ENCODE peak calls at places on chromosomes 13 and 19, in seven cellular contexts. M is H9, H is IMR-90, O is H1, K is mesenchymal stem cell, U is mesendoderm, D is trophoblast cell. G is an unnamed sample.
A peak's percentile ranks its signal among the peaks of the same experiment; 100 is the strongest.

GRCh38 chr13:23159205-23159586 is 21.6 kb upstream of the SGCG start:
- DNase-seq in M (peak; percentile 76), H (peak; percentile 13), O (no peak), K (no peak), U (peak; percentile 88), D (no peak), G (peak; percentile 68)

GRCh38 chr13:85108356-85108755 is 690.9 kb downstream of the SLITRK6 start:
- DNase-seq in M (no peak), H (no peak), O (no peak), K (no peak), U (no peak), D (peak; percentile 22), G (no peak)

GRCh38 chr19:19053508-19054314 is 10.1 kb upstream of the SLC25A42 start:
- DNase-seq in M (peak; percentile 72), H (peak; percentile 48), O (peak; percentile 31), K (peak; percentile 52), U (peak; percentile 73), D (peak; percentile 62), G (peak; percentile 59)

GRCh38 chr13:99636306-99636705 is 135.0 kb downstream of the TM9SF2 start:
- DNase-seq in M (no peak), H (no peak), O (no peak), K (no peak), U (no peak), D (no peak), G (no peak)

GRCh38 chr13:26584713-26585112 is 27.2 kb downstream of the WASF3 start:
- DNase-seq in M (no peak), H (peak; percentile 85), O (no peak), K (peak; percentile 57), U (no peak), D (no peak), G (no peak)

GRCh38 chr13:39913928-39914327 is 258.5 kb downstream of the COG6 start:
- DNase-seq in M (no peak), H (no peak), O (no peak), K (peak; percentile 17), U (no peak), D (no peak), G (no peak)

GRCh38 chr19:14333101-14333871 is 48.0 kb upstream of the ADGRE5 start:
- DNase-seq in M (peak; percentile 60), H (no peak), O (no peak), K (no peak), U (peak; percentile 66), D (peak; percentile 30), G (no peak)

GRCh38 chr19:17915940-17916593 is 16.7 kb upstream of the CCDC124 start:
- DNase-seq in M (no peak), H (no peak), O (no peak), K (no peak), U (no peak), D (peak; percentile 90), G (no peak)

DNA sequence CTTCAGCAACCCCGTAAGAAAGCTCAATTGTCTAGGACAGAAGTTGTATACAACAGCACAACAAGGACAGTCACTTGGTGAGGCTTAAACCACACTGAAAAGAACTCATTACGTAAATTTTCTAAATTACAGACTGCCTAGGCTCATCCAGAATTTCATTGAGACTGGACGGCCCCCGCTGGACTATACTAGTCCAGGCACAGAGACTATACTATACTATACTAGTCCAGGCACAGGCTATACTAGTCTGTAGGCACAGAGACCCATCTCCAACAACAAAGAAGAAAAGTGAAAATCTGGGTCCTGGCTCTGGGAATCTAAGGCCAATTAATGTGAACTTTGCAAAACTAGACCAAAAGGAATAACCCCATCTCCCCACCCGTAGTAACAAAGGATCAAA is 700 bp downstream of the ZNF816 start:
- DNase-seq in M (no peak), H (no peak), O (no peak), K (no peak), U (no peak), D (no peak), G (no peak)
- H3K23ac ChIP-seq in M (no peak overlapping the region), H (peak overlapping the region; percentile 85), O (no peak overlapping the region), K (no peak overlapping the region), U (no peak overlapping the region), D (no peak overlapping the region), G (no peak overlapping the region)

GRCh38 chr13:29817604-29818378 is 32.6 kb downstream of the UBL3 start:
- DNase-seq in M (no peak), H (peak; percentile 23), O (no peak), K (peak; percentile 23), U (no peak), D (no peak), G (no peak)

GRCh38 chr13:29816715-29817114 is 33.7 kb downstream of the UBL3 start:
- DNase-seq in M (no peak), H (no peak), O (no peak), K (no peak), U (no peak), D (no peak), G (no peak)

GRCh38 chr13:29810898-29811297 is 39.5 kb downstream of the UBL3 start:
- DNase-seq in M (no peak), H (no peak), O (no peak), K (no peak), U (no peak), D (no peak), G (no peak)

GRCh38 chr13:29819157-29819556 is 31.3 kb downstream of the UBL3 start:
- DNase-seq in M (no peak), H (no peak), O (no peak), K (no peak), U (no peak), D (no peak), G (no peak)

DNA sequence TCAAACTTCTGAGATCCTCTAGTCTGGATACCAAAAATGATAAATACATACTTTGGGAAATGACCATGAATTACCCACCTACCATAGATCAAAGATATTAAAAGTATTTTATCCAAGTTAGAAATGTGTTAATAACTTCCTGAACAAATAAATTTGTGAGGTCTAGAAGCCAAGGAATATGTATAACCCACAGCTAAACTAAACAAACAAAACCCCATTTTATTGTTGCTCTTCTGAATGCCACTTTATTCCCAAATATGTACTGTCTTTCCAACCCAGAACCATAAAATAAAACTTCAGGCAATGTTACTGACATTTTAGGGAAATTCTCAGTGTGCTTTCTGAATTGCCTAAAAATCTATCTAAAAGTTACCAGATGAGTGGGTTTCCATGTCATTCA is 35.1 kb downstream of the UBL3 start:
- DNase-seq in M (no peak), H (no peak), O (no peak), K (no peak), U (no peak), D (no peak), G (no peak)
- H3K23ac ChIP-seq in M (no peak overlapping the region), H (no peak overlapping the region), O (no peak overlapping the region), K (no peak overlapping the region), U (no peak overlapping the region), D (no peak overlapping the region), G (no peak overlapping the region)

DNA sequence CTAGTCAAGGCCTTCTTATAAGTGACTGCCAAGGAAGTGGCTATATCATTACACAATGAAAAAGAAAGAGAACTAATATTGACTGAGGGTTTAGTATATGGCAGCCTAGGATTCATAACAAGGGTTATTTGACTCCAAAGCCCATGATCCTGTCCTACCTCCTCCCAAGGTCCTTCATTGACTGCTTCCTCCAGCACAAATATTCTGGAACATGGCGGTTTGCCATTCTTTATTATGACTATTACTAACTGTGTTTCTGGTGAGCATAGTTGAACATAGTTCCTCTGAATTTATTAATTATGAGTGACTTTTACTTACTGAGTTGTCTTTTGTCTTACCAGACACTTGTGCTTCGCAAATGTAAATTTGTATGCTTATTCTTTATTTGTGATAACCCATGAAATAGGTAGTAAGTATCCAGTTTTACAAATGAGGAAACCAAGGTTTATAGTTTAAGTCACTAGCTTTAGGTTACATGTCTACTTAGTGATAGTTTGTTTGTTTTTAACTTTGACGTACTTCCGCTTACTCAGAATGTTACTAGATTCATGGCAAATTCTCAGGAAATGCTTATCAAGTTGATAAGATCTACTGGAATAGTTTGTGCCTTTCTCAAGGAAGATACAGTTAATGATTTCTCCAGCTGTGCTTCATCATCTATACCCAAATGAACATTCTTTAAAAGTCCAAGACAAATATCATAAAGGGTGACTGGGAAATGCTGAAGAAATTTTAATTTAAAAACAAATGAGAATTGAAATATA is 15.5 kb upstream of the DCLK1 start:
- DNase-seq in M (no peak), H (no peak), O (no peak), K (no peak), U (no peak), D (no peak), G (no peak)
- H3K23ac ChIP-seq in M (no peak overlapping the region), H (no peak overlapping the region), O (no peak overlapping the region), K (no peak overlapping the region), U (no peak overlapping the region), D (no peak overlapping the region), G (no peak overlapping the region)

DNA sequence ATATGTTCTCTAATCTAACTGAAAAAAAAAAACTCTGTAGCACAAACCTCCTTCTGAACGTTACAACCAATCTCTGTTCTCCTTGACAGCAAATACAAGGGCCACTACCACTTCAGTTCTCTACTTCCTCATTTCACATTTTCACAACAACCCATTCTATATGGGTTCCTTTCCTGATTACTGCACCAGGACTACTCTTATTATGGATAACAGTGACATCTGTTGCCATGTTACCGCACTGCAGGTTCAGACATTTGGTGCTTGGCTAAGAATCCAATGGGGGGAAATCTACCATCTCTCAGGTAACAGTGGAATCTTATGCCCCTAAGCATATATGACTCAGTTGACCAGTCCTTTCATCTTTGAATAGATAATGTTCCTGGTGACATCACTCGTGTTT is 11.6 kb upstream of the FPR3 start:
- DNase-seq in M (no peak), H (no peak), O (no peak), K (no peak), U (peak; percentile 71), D (peak; percentile 81), G (no peak)
- H3K23ac ChIP-seq in M (no peak overlapping the region), H (no peak overlapping the region), O (no peak overlapping the region), K (no peak overlapping the region), U (no peak overlapping the region), D (no peak overlapping the region), G (no peak overlapping the region)